ENCODE peak calls at places on chromosomes 5 and 9, in six cellular contexts. A, E, N, T, W and Y are unnamed samples.

GRCh38 chr9:6243746-6244145 is 28.1 kb downstream of the IL33 start:
- DNase-seq in A (peak), E (no peak), N (peak), T (no peak), W (no peak), Y (peak)

GRCh38 chr5:16625116-16625515 is 8.3 kb upstream of the RETREG1 start:
- DNase-seq in A (no peak), E (no peak), N (no peak), T (no peak), W (no peak), Y (no peak)

GRCh38 chr5:156595132-156595787 is 254.8 kb upstream of the PPP1R2B start:
- DNase-seq in A (no peak), E (no peak), N (no peak), T (no peak), W (no peak), Y (no peak)

GRCh38 chr5:39100301-39100850 is 26.2 kb upstream of the RICTOR start:
- DNase-seq in A (no peak), E (no peak), N (no peak), T (no peak), W (no peak), Y (no peak)

GRCh38 chr9:129630967-129631672 is 5.2 kb downstream of the NTMT1 start:
- DNase-seq in A (no peak), E (no peak), N (peak), T (no peak), W (no peak), Y (no peak)

GRCh38 chr5:57804007-57804444 is 321.4 kb upstream of the ACTBL2 start:
- DNase-seq in A (no peak), E (no peak), N (peak), T (no peak), W (no peak), Y (no peak)

GRCh38 chr9:18568969-18569368 is 95.0 kb downstream of the ADAMTSL1 start:
- DNase-seq in A (no peak), E (no peak), N (no peak), T (no peak), W (no peak), Y (no peak)

GRCh38 chr9:113649054-113649453 is 185.5 kb downstream of the RGS3 start:
- DNase-seq in A (no peak), E (no peak), N (peak), T (no peak), W (no peak), Y (no peak)

GRCh38 chr9:76458903-76459690 is at the start of gene GCNT1:
- DNase-seq in A (peak), E (peak), N (peak), T (peak), W (peak), Y (peak)

GRCh38 chr5:2204366-2205184 is 321.9 kb upstream of the IRX4 start:
- DNase-seq in A (no peak), E (no peak), N (no peak), T (no peak), W (no peak), Y (no peak)

GRCh38 chr9:123063172-123063508 is 29.7 kb downstream of the GPR21 start:
- DNase-seq in A (no peak), E (no peak), N (peak), T (no peak), W (no peak), Y (no peak)

GRCh38 chr5:21154526-21154925 is 1166.5 kb upstream of the CDH18 start:
- DNase-seq in A (no peak), E (no peak), N (peak), T (no peak), W (no peak), Y (peak)

GRCh38 chr9:2729003-2729402 is 11.7 kb downstream of the KCNV2 start:
- DNase-seq in A (no peak), E (no peak), N (peak), T (no peak), W (no peak), Y (no peak)

GRCh38 chr9:84799231-84799630 is 129.7 kb downstream of the NTRK2 start:
- DNase-seq in A (no peak), E (no peak), N (no peak), T (no peak), W (no peak), Y (no peak)

GRCh38 chr9:79360387-79361347 is 211.1 kb upstream of the TLE4 start:
- DNase-seq in A (no peak), E (no peak), N (no peak), T (no peak), W (no peak), Y (no peak)

GRCh38 chr5:144142030-144142825 is 28.2 kb downstream of the YIPF5 start:
- DNase-seq in A (peak), E (no peak), N (peak), T (no peak), W (peak), Y (peak)